ENCODE peak calls at places on chromosome 22, in ten cellular contexts. Z, V, O, S, P, N, A, K, D and L are unnamed samples.

GRCh38 chr22:49724893-49725489 is 102.7 kb downstream of the BRD1 start:
- DNase-seq in Z (peak), V (peak), O (peak), S (peak), P (peak), N (peak), A (peak), K (peak), D (peak), L (peak)

GRCh38 chr22:23236440-23237139 is 56.3 kb downstream of the BCR start:
- DNase-seq in Z (no peak), V (no peak), O (no peak), S (no peak), P (no peak), N (no peak), A (no peak), K (no peak), D (no peak), L (no peak)

GRCh38 chr22:38953577-38954413 is 3.6 kb upstream of the APOBEC3A start:
- DNase-seq in Z (peak), V (no peak), O (no peak), S (peak), P (peak), N (no peak), A (peak), K (peak), D (peak), L (peak)

GRCh38 chr22:23240639-23241389 is 60.5 kb downstream of the BCR start:
- DNase-seq in Z (no peak), V (no peak), O (no peak), S (peak), P (no peak), N (no peak), A (peak), K (no peak), D (no peak), L (peak)

GRCh38 chr22:39408807-39409206 is 9.2 kb downstream of the TAB1 start:
- DNase-seq in Z (no peak), V (no peak), O (no peak), S (no peak), P (no peak), N (no peak), A (no peak), K (no peak), D (no peak), L (no peak)

GRCh38 chr22:46039531-46039930 is 62.6 kb upstream of the WNT7B start:
- DNase-seq in Z (no peak), V (no peak), O (no peak), S (no peak), P (no peak), N (no peak), A (no peak), K (no peak), D (no peak), L (no peak)

GRCh38 chr22:18968011-18968749 is 32.1 kb upstream of the PRODH start:
- DNase-seq in Z (no peak), V (no peak), O (no peak), S (no peak), P (peak), N (no peak), A (no peak), K (no peak), D (no peak), L (peak)

GRCh38 chr22:20061481-20061861 is 18.6 kb upstream of the DGCR8 start:
- DNase-seq in Z (no peak), V (peak), O (no peak), S (no peak), P (no peak), N (no peak), A (no peak), K (no peak), D (no peak), L (no peak)

GRCh38 chr22:38272373-38273134 is at the start of gene TMEM184B:
- DNase-seq in Z (peak), V (peak), O (peak), S (peak), P (peak), N (peak), A (peak), K (peak), D (peak), L (peak)

GRCh38 chr22:24271406-24271760 is 752 bp downstream of the SPECC1L start:
- DNase-seq in Z (no peak), V (peak), O (no peak), S (no peak), P (no peak), N (no peak), A (no peak), K (no peak), D (no peak), L (no peak)

GRCh38 chr22:27839261-27839660 is 37.7 kb upstream of the MN1 start:
- DNase-seq in Z (no peak), V (no peak), O (no peak), S (no peak), P (no peak), N (no peak), A (no peak), K (no peak), D (no peak), L (no peak)

GRCh38 chr22:20076627-20077172 is 3.3 kb upstream of the DGCR8 start:
- DNase-seq in Z (no peak), V (no peak), O (no peak), S (no peak), P (no peak), N (no peak), A (no peak), K (no peak), D (no peak), L (no peak)

GRCh38 chr22:41682033-41682807 is 6.4 kb downstream of the SNU13 start:
- DNase-seq in Z (peak), V (peak), O (peak), S (peak), P (peak), N (peak), A (peak), K (peak), D (peak), L (peak)

GRCh38 chr22:26648011-26648497 is 9.3 kb upstream of the MIAT start:
- DNase-seq in Z (no peak), V (no peak), O (no peak), S (peak), P (no peak), N (peak), A (no peak), K (peak), D (no peak), L (no peak)

GRCh38 chr22:47015589-47016178 is 253.2 kb downstream of the TBC1D22A start:
- DNase-seq in Z (no peak), V (no peak), O (no peak), S (no peak), P (no peak), N (no peak), A (no peak), K (no peak), D (no peak), L (no peak)

GRCh38 chr22:49290711-49291110 is 537.0 kb downstream of the BRD1 start:
- DNase-seq in Z (no peak), V (no peak), O (no peak), S (no peak), P (no peak), N (no peak), A (no peak), K (no peak), D (no peak), L (no peak)

GRCh38 chr22:24812950-24813349 is 6.9 kb downstream of the SGSM1 start:
- DNase-seq in Z (no peak), V (no peak), O (no peak), S (no peak), P (no peak), N (no peak), A (no peak), K (no peak), D (no peak), L (no peak)

GRCh38 chr22:41772645-41773044 is 27.8 kb upstream of the CCDC134 start:
- DNase-seq in Z (no peak), V (no peak), O (no peak), S (no peak), P (no peak), N (no peak), A (no peak), K (no peak), D (no peak), L (no peak)

GRCh38 chr22:45645526-45646414 is 25.9 kb upstream of the ATXN10 start:
- DNase-seq in Z (peak), V (no peak), O (peak), S (peak), P (peak), N (peak), A (peak), K (peak), D (peak), L (peak)

GRCh38 chr22:48884292-48884691 is 943.4 kb downstream of the BRD1 start:
- DNase-seq in Z (no peak), V (no peak), O (no peak), S (no peak), P (no peak), N (no peak), A (no peak), K (no peak), D (no peak), L (no peak)

GRCh38 chr22:45678961-45679912 is 7.6 kb downstream of the ATXN10 start:
- DNase-seq in Z (no peak), V (peak), O (no peak), S (no peak), P (peak), N (no peak), A (no peak), K (no peak), D (no peak), L (no peak)

GRCh38 chr22:18001040-18001893 is 23.1 kb downstream of the MICAL3 start:
- DNase-seq in Z (peak), V (peak), O (peak), S (peak), P (peak), N (peak), A (peak), K (peak), D (peak), L (peak)

GRCh38 chr22:25390297-25391240 is 171.1 kb downstream of the CRYBB2 start:
- DNase-seq in Z (no peak), V (no peak), O (no peak), S (no peak), P (no peak), N (no peak), A (no peak), K (no peak), D (no peak), L (no peak)

GRCh38 chr22:30574095-30574981 is at the start of gene GAL3ST1:
- DNase-seq in Z (peak), V (no peak), O (no peak), S (no peak), P (no peak), N (no peak), A (no peak), K (no peak), D (no peak), L (peak)